ENCODE peak calls at places on chromosome 21, in seven cellular contexts. T is ureter, E is GM03348, H is non-pigmented ciliary epithelial cell, W is mucosa of gallbladder, X is NCI-H2081 treated with DMSO at 0.1 percent for 48 hours, Q is dermis microvascular lymphatic vessel endothelial cell. D is an unnamed sample.

GRCh38 chr21:43367296-43367695 is 59.6 kb downstream of the SIK1 start:
- DNase-seq in T (no peak), E (no peak), H (no peak), W (no peak), X (no peak), Q (no peak), D (no peak)

GRCh38 chr21:18840239-18840638 is 436.7 kb upstream of the TMPRSS15 start:
- DNase-seq in T (no peak), E (no peak), H (no peak), W (no peak), X (no peak), Q (no peak), D (no peak)

GRCh38 chr21:32844653-32845443 is 73.3 kb upstream of the PAXBP1 start:
- DNase-seq in T (no peak), E (peak), H (peak), W (no peak), X (no peak), Q (no peak), D (peak)

GRCh38 chr21:41199123-41199522 is 31.2 kb downstream of the BACE2 start:
- DNase-seq in T (no peak), E (no peak), H (no peak), W (no peak), X (no peak), Q (no peak), D (no peak)

GRCh38 chr21:29938968-29939858 is 583 bp downstream of the GRIK1 start:
- DNase-seq in T (no peak), E (peak), H (no peak), W (no peak), X (no peak), Q (no peak), D (peak)

GRCh38 chr21:31735518-31735992 is 3.6 kb upstream of the SCAF4 start:
- DNase-seq in T (no peak), E (no peak), H (no peak), W (no peak), X (no peak), Q (no peak), D (no peak)

GRCh38 chr21:40120944-40121575 is 253.8 kb downstream of the PCP4 start:
- DNase-seq in T (no peak), E (no peak), H (no peak), W (no peak), X (no peak), Q (no peak), D (peak)

GRCh38 chr21:45283611-45284455 is 3.9 kb downstream of the POFUT2 start:
- DNase-seq in T (peak), E (no peak), H (no peak), W (no peak), X (no peak), Q (no peak), D (no peak)

GRCh38 chr21:29166333-29166732 is 35.9 kb downstream of the MAP3K7CL start:
- DNase-seq in T (no peak), E (no peak), H (no peak), W (no peak), X (no peak), Q (no peak), D (no peak)

D was measured in GM23248.